ENCODE peak calls at places on chromosomes 2 and 18, in five cellular contexts. C is activated CD4-positive, CD25-positive, alpha-beta regulatory T cell; I is cardiac fibroblast; N is activated T-cell treated with anti-CD3 and anti-CD28 coated beads for 4 hours; X is EH. D is an unnamed sample.

GRCh38 chr2:119431155-119431975 is at the start of gene TMEM37:
- DNase-seq in C (no peak), I (peak; percentile 81), N (no peak), X (peak; percentile 68), D (no peak)

GRCh38 chr18:55318864-55319516 is 269.0 kb downstream of the TCF4 start:
- DNase-seq in C (no peak), I (peak; percentile 65), N (no peak), X (peak; percentile 75), D (no peak)

GRCh38 chr2:151200844-151201243 is 60.8 kb downstream of the RBM43 start:
- DNase-seq in C (no peak), I (no peak), N (no peak), X (no peak), D (no peak)

GRCh38 chr18:76380791-76381405 is 114.1 kb downstream of the ZNF516 start:
- DNase-seq in C (no peak), I (no peak), N (no peak), X (peak; percentile 74), D (no peak)

GRCh38 chr2:69490486-69490885 is 53.3 kb upstream of the NFU1 start:
- DNase-seq in C (peak; percentile 4), I (no peak), N (no peak), X (no peak), D (no peak)

GRCh38 chr2:69465513-69466456 is 28.6 kb upstream of the NFU1 start:
- DNase-seq in C (no peak), I (peak; percentile 57), N (no peak), X (no peak), D (no peak)

GRCh38 chr2:150293771-150294170 is 193.7 kb downstream of the RND3 start:
- DNase-seq in C (no peak), I (no peak), N (no peak), X (no peak), D (no peak)

GRCh38 chr2:29072251-29072650 is 2.1 kb downstream of the PCARE start:
- DNase-seq in C (no peak), I (no peak), N (no peak), X (no peak), D (no peak)

GRCh38 chr2:215698566-215698965 is 262.7 kb upstream of the FN1 start:
- DNase-seq in C (no peak), I (peak; percentile 89), N (no peak), X (peak; percentile 99), D (no peak)

GRCh38 chr18:49524951-49525350 is 36.9 kb upstream of the LIPG start:
- DNase-seq in C (no peak), I (no peak), N (no peak), X (no peak), D (no peak)

GRCh38 chr2:226216578-226216977 is 583.0 kb downstream of the IRS1 start:
- DNase-seq in C (no peak), I (no peak), N (no peak), X (no peak), D (no peak)

GRCh38 chr2:12009323-12009905 is 263.0 kb downstream of the LPIN1 start:
- DNase-seq in C (no peak), I (no peak), N (no peak), X (no peak), D (no peak)

GRCh38 chr2:219684721-219685689 is 57.6 kb downstream of the SLC4A3 start:
- DNase-seq in C (peak; percentile 3), I (peak; percentile 92), N (peak; percentile 41), X (peak; percentile 81), D (peak; percentile 9)

GRCh38 chr2:86235196-86235980 is 36.1 kb downstream of the MRPL35 start:
- DNase-seq in C (no peak), I (no peak), N (no peak), X (no peak), D (no peak)

GRCh38 chr2:230814616-230815015 is 50.1 kb upstream of the ITM2C start:
- DNase-seq in C (no peak), I (peak; percentile 54), N (no peak), X (peak; percentile 51), D (no peak)

GRCh38 chr18:13374096-13374467 is 155.5 kb downstream of the LDLRAD4 start:
- DNase-seq in C (no peak), I (no peak), N (no peak), X (no peak), D (no peak)

GRCh38 chr2:179538406-179538805 is 273.8 kb upstream of the SESTD1 start:
- DNase-seq in C (no peak), I (no peak), N (no peak), X (peak; percentile 6), D (no peak)

GRCh38 chr18:44149706-44150105 is 531.0 kb upstream of the SETBP1 start:
- DNase-seq in C (no peak), I (peak; percentile 67), N (no peak), X (peak; percentile 62), D (no peak)

GRCh38 chr2:169384816-169385215 is 22.5 kb upstream of the LRP2 start:
- DNase-seq in C (no peak), I (no peak), N (no peak), X (no peak), D (no peak)

GRCh38 chr18:76953186-76953982 is 131.0 kb downstream of the ZNF236 start:
- DNase-seq in C (no peak), I (peak; percentile 63), N (no peak), X (no peak), D (no peak)

GRCh38 chr2:216490061-216490460 is 8.6 kb upstream of the RPL37A start:
- DNase-seq in C (no peak), I (peak; percentile 58), N (no peak), X (peak; percentile 79), D (no peak)

GRCh38 chr2:70981866-70982810 is 3.7 kb downstream of the ANKRD53 start:
- DNase-seq in C (no peak), I (no peak), N (no peak), X (no peak), D (no peak)

GRCh38 chr18:56233595-56233994 is 404.8 kb downstream of the TXNL1 start:
- DNase-seq in C (no peak), I (peak; percentile 88), N (no peak), X (peak; percentile 89), D (no peak)

GRCh38 chr2:88307817-88308216 is 137.7 kb downstream of the THNSL2 start:
- DNase-seq in C (no peak), I (no peak), N (no peak), X (peak; percentile 7), D (no peak)